ENCODE peak calls at places on chromosomes 7 and 10, in nine cellular contexts. M is kidney; Q is transverse colon; T is neural progenitor cell; F is Panc1; C is ascending aorta; B is cardiac muscle cell; J is CD8-positive, alpha-beta memory T cell; E is adrenal gland. X is an unnamed sample. For H3K4me1, the result is how much of the 10 kb centered on the place peaks cover.

GRCh38 chr10:73653701-73654100 is 2.1 kb downstream of the SYNPO2L start:
- DNase-seq in T (peak), Q (no peak), C (no peak), J (no peak), B (peak), F (peak), M (no peak), E (peak), X (no peak)

GRCh38 chr7:32068411-32068905 is 1.7 kb downstream of the PDE1C start:
- DNase-seq in C (no peak), M (no peak), E (no peak), B (no peak), F (no peak), Q (no peak), J (no peak), T (no peak), X (no peak)

GRCh38 chr7:25359471-25360059 is 131.3 kb upstream of the NPVF start:
- DNase-seq in T (peak), E (no peak), J (no peak), C (no peak), M (no peak), F (no peak), Q (no peak), B (no peak), X (peak)

GRCh38 chr10:132331259-132331955 is 586 bp upstream of the LRRC27 start:
- DNase-seq in F (no peak), C (no peak), B (no peak), E (no peak), M (no peak), T (no peak), J (no peak), Q (no peak), X (no peak)

GRCh38 chr10:17617031-17617911 is at the start of gene HACD1:
- DNase-seq in Q (peak), E (peak), C (peak), T (peak), F (no peak), M (peak), J (peak), B (peak), X (peak)

GRCh38 chr7:16791895-16792294 is 12.9 kb downstream of the AGR2 start:
- DNase-seq in J (no peak), T (no peak), M (no peak), Q (no peak), F (no peak), B (no peak), E (peak), C (no peak), X (no peak)

GRCh38 chr7:139548302-139549028 is 25.0 kb downstream of the CLEC2L start:
- DNase-seq in J (no peak), C (no peak), F (no peak), E (no peak), T (no peak), Q (no peak), M (no peak), B (no peak), X (no peak)

GRCh38 chr10:86292462-86293322 is 73.9 kb downstream of the GRID1 start:
- DNase-seq in J (no peak), T (no peak), C (no peak), F (no peak), Q (no peak), M (no peak), B (no peak), E (no peak), X (no peak)

GRCh38 chr7:29342761-29343160 is 148.2 kb downstream of the CHN2 start:
- DNase-seq in B (peak), M (no peak), C (no peak), Q (no peak), E (no peak), F (no peak), T (no peak), J (no peak), X (no peak)

GRCh38 chr10:31340343-31340742 is 21.3 kb downstream of the ZEB1 start:
- DNase-seq in C (no peak), E (no peak), J (no peak), Q (no peak), F (no peak), M (no peak), B (peak), T (no peak), X (peak)

GRCh38 chr10:69898524-69898923 is 96.8 kb downstream of the COL13A1 start:
- DNase-seq in E (no peak), F (no peak), M (no peak), J (no peak), C (no peak), T (no peak), Q (peak), B (no peak), X (no peak)

DNA sequence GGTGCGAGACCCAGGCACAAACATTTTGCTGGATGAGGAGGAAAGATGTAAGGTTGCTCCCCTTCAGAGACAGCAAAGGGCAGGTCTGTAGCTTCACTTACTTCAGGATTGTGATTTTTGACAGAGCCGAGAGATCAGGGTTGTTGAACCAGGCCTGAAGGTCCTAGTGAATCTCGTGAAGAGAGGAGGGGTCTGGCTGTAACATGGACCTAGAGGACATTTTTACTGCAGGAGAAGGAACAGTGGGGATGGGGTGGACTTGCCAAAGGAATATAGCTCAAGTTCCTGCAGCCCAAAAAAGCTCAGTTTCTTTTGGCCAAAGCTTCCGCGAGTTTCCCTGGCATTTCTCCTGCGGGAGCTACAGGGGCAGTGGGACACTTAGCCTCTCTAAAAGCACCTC is 976 bp upstream of the EGFR start:
- DNase-seq in M (no peak), B (no peak), T (no peak), F (no peak), J (no peak), Q (no peak), E (no peak), C (no peak), X (no peak)
- H3K27ac ChIP-seq in M (no peak), B (no peak), T (no peak), F (peak), J (no peak), Q (peak), E (no peak), C (peak), X (no peak)

GRCh38 chr10:124696446-124697392 is 47.5 kb downstream of the FAM53B start:
- DNase-seq in B (no peak), T (no peak), F (no peak), E (no peak), Q (no peak), J (no peak), M (peak), C (no peak), X (no peak)

GRCh38 chr10:124693396-124693795 is 50.8 kb downstream of the FAM53B start:
- DNase-seq in M (no peak), T (no peak), C (no peak), F (no peak), Q (no peak), B (no peak), E (no peak), J (no peak), X (no peak)

GRCh38 chr10:124693801-124694416 is 50.3 kb downstream of the FAM53B start:
- DNase-seq in B (no peak), Q (no peak), C (no peak), J (no peak), F (no peak), E (no peak), M (no peak), T (no peak), X (no peak)

GRCh38 chr10:124694467-124695195 is 49.5 kb downstream of the FAM53B start:
- DNase-seq in C (no peak), T (no peak), M (no peak), B (no peak), F (no peak), Q (no peak), E (no peak), J (no peak), X (no peak)

GRCh38 chr10:124695259-124695658 is 48.9 kb downstream of the FAM53B start:
- DNase-seq in C (no peak), M (no peak), E (no peak), F (no peak), J (no peak), B (no peak), T (no peak), Q (no peak), X (no peak)
- H3K4me1 ChIP-seq in C (under half), M (half or more), E (under half), F (under half), J (half or more), B (under half), T (under half), Q (under half), X (under half)

GRCh38 chr10:117750616-117751015 is 208.1 kb downstream of the EMX2 start:
- DNase-seq in C (no peak), J (no peak), F (no peak), T (no peak), B (no peak), E (no peak), M (no peak), Q (no peak), X (no peak)
- H3K27ac ChIP-seq in C (no peak), J (no peak), F (no peak), T (no peak), B (no peak), E (no peak), M (no peak), Q (no peak), X (no peak)

DNA sequence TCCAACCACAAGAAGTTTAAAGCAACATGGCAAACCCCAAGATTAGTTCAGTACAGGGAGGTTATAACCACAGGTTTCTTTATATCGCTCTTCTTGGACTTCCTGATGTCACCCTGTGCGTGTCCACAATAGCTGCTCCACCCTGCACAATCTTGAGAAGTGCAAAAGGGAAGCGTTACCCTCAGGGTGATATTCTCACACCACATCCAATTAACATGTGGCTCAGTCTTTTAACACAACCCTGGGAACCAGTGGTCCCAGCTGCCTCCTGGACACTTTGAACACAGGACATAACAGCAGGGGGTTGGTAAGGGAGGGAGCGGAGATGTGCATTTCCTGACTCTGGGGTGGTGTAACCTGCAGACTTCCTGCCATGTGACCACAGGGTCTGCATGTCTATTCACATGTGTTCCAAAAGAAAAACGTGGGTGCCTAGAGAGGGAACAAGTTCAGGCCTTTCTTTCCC is 64.6 kb downstream of the GSAP start:
- DNase-seq in B (no peak), E (peak), T (no peak), M (no peak), J (peak), C (no peak), Q (peak), F (no peak), X (peak)
- H3K4me1 ChIP-seq in B (under half), E (under half), T (under half), M (under half), J (half or more), C (under half), Q (under half), F (under half), X (under half)

DNA sequence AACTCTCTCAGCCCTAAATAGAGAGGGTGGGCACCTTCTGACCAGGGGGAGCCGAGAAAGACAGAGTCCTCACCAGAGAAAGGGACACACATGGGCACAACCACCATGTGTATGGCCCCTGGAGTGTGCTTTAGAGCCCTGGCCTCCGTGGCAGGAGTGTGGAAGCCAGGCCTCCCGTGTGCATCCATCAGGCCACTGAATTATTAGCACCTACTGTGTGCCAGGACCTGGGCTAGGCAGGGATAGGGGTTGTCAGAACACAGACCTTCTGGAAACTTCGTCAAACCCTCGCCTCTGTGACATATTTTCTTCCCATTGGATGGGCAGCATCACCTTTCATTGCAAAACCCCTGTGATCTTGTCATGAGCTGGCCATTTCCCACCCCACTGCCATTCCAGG is 78.5 kb downstream of the ZMIZ1 start:
- DNase-seq in M (no peak), F (no peak), E (no peak), B (no peak), Q (no peak), J (no peak), C (no peak), T (no peak), X (no peak)
- H3K27ac ChIP-seq in M (peak), F (no peak), E (peak), B (peak), Q (peak), J (no peak), C (peak), T (no peak), X (no peak)

DNA sequence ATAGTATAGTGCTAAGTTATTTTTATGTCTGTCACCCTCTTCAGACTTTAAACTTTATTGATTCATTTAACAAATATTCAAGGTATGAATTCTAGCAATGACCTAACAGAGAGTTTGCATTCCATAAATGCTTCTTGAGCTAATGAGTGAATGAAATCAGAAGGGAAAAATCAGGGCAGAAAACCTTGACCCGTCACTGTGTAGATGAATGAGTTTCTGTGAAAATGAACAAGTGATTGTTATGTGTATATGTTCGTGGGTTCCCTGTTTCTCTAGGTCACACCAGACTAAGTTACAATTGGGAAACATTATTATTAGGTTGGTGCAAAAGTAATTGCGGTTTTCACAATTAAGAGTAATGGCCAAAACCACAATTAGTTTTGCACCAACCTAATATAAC is 30.1 kb downstream of the APBB1IP start:
- DNase-seq in F (no peak), B (no peak), C (no peak), M (no peak), E (no peak), T (no peak), Q (no peak), J (no peak), X (no peak)
- H3K4me1 ChIP-seq in F (under half), B (under half), C (under half), M (under half), E (under half), T (under half), Q (under half), J (half or more), X (under half)

DNA sequence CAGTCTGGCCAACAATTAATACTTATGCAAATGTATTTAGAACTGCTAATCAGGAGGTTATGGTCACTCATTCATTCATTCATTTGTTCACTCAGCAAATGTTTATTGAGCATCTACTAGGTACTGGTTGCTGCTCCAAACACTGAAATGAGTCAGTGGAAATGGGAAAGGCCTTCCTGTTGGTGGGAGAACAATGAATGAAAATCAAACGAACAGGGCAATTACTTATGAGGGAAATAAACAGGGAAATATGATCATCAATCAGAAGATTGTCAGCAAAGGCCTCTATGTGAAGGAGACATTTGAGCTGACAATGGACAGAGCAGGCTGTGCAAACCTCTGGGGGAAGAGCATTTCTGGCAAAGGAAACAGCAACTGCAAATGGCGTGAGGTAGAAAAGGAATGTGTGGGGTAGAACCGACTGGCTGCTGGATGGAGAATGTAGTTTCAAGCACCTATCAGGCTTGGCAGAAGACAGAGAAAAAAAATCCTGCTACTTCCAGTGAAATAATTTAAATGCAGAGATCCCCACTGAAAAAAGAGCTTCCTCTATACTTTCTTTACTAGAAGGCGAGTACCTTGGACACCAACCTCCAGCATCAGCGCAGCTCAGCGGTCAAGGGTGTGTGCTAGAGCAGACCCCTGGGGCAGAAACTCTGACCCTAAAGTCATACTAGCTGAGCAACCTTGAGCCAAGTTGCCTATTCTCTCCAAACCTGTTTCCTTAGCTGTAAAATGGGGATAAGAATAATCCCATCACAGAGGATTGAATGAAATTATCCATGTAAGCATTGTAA is 108.8 kb upstream of the EEPD1 start:
- DNase-seq in M (no peak), J (no peak), T (no peak), Q (no peak), B (peak), E (no peak), C (no peak), F (no peak), X (no peak)
- H3K27ac ChIP-seq in M (peak), J (no peak), T (no peak), Q (no peak), B (no peak), E (peak), C (peak), F (peak), X (no peak)

GRCh38 chr10:1464866-1465265 is 272.5 kb downstream of the ADARB2 start:
- DNase-seq in T (no peak), F (no peak), B (no peak), C (no peak), M (no peak), Q (no peak), E (no peak), J (no peak), X (no peak)

GRCh38 chr10:1462521-1462920 is 274.8 kb downstream of the ADARB2 start:
- DNase-seq in B (no peak), T (no peak), F (no peak), Q (no peak), C (no peak), J (no peak), E (no peak), M (no peak), X (no peak)

GRCh38 chr10:1462032-1462431 is 275.3 kb downstream of the ADARB2 start:
- DNase-seq in J (no peak), C (no peak), M (no peak), E (no peak), F (no peak), T (no peak), B (no peak), Q (no peak), X (no peak)

GRCh38 chr10:1461016-1461415 is 276.3 kb downstream of the ADARB2 start:
- DNase-seq in Q (no peak), T (no peak), J (no peak), B (no peak), F (no peak), M (no peak), C (no peak), E (no peak), X (peak)

DNA sequence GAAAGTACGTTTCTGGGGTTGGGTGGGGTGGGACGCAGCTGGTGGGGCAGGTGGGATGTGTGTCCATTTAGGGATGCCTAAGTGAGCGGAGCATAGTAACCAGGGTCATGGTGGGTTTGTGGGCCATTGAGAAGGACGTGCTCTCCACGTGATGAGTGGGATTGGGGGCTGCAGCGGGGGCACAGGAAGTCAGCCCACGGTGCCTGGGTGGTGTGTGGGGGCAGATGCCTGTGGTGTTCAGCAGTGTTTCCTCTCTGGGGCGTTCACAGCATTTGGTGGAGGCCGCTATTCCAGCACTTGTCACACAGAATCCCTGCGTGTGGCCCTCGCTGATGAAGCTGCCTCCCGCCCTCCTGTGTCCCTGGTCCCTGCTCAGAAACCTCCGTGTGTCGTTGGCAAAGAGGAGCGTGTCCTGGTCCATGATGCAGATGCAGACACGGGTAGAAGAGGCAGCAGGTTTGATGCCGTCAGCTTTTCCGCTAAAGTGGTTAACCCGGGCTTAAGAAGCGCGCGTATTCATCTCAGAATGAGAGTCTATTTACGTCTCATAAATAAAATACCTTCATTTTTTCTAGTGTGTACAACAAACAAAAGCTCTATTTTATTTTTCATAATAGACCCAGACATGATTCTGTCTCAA is 274.2 kb downstream of the ADARB2 start:
- DNase-seq in F (no peak), M (no peak), J (no peak), T (no peak), E (no peak), Q (no peak), C (no peak), B (no peak), X (no peak)
- H3K4me1 ChIP-seq in F (under half), M (under half), J (under half), T (under half), E (under half), Q (under half), C (under half), B (under half), X (under half)

X was measured in SJCRH30.